ENCODE peak calls at places on chromosomes 11 and 22, in four cellular contexts. U is SK-N-SH, T is GM12878, E is HepG2. N is an unnamed sample.

GRCh38 chr22:31230871-31231621 is 18.9 kb downstream of the LIMK2 start:
- DNase-seq in T (no peak), U (peak), E (peak), N (no peak)

GRCh38 chr11:69427337-69427736 is 54.1 kb upstream of the LINC01488 start:
- DNase-seq in E (peak), U (no peak), T (no peak), N (no peak)

GRCh38 chr11:13970986-13971385 is 8.5 kb downstream of the SPON1 start:
- DNase-seq in T (no peak), E (peak), U (peak), N (peak)

GRCh38 chr11:130778026-130778425 is 138.3 kb downstream of the SNX19 start:
- DNase-seq in T (no peak), U (no peak), E (no peak), N (no peak)

GRCh38 chr11:121091492-121092179 is 9.4 kb upstream of the TECTA start:
- DNase-seq in T (no peak), U (no peak), E (peak), N (no peak)

GRCh38 chr11:61725632-61726280 is 26.7 kb upstream of the MYRF start:
- DNase-seq in E (no peak), U (no peak), T (no peak), N (no peak)

GRCh38 chr22:26461188-26461810 is 22.3 kb downstream of the HPS4 start:
- DNase-seq in U (peak), T (no peak), E (peak), N (peak)

GRCh38 chr11:23932485-23932898 is 564.4 kb upstream of the LUZP2 start:
- DNase-seq in U (no peak), E (no peak), T (no peak), N (no peak)

GRCh38 chr11:26087095-26087935 is 244.6 kb upstream of the ANO3 start:
- DNase-seq in E (no peak), U (no peak), T (peak), N (no peak)

GRCh38 chr11:128324531-128325141 is 262.7 kb downstream of the ETS1 start:
- DNase-seq in U (no peak), E (no peak), T (no peak), N (no peak)

GRCh38 chr11:78277314-78277994 is 88.7 kb downstream of the USP35 start:
- DNase-seq in E (peak), T (no peak), U (no peak), N (no peak)

GRCh38 chr11:90913131-90913668 is 690.4 kb upstream of the CHORDC1 start:
- DNase-seq in U (no peak), E (no peak), T (no peak), N (no peak)

GRCh38 chr11:76626266-76626665 is 44.3 kb downstream of the LRRC32 start:
- DNase-seq in T (no peak), U (no peak), E (no peak), N (no peak)

GRCh38 chr11:65903068-65903481 is 2.9 kb upstream of the FOSL1 start:
- DNase-seq in U (no peak), T (no peak), E (peak), N (no peak)

GRCh38 chr22:43260818-43261217 is 73.9 kb upstream of the TTLL12 start:
- DNase-seq in E (no peak), U (no peak), T (no peak), N (no peak)

GRCh38 chr11:113048820-113049555 is 87.8 kb downstream of the NCAM1 start:
- DNase-seq in U (no peak), T (no peak), E (no peak), N (no peak)

GRCh38 chr22:33842421-33843094 is 77.7 kb downstream of the LARGE1 start:
- DNase-seq in E (no peak), T (no peak), U (no peak), N (no peak)

GRCh38 chr11:2562181-2562581 is 117.4 kb downstream of the KCNQ1 start:
- DNase-seq in E (peak), T (no peak), U (no peak), N (no peak)

GRCh38 chr22:38882480-38882879 is 10.5 kb upstream of the CBX6 start:
- DNase-seq in T (no peak), E (no peak), U (no peak), N (no peak)

GRCh38 chr11:40054631-40055030 is 1404.8 kb downstream of the LRRC4C start:
- DNase-seq in E (no peak), T (no peak), U (no peak), N (no peak)

GRCh38 chr22:50305658-50306566 is 1.5 kb downstream of the PLXNB2 start:
- DNase-seq in E (no peak), T (peak), U (peak), N (no peak)

GRCh38 chr11:67406969-67407699 is 3.3 kb downstream of the TBC1D10C start:
- DNase-seq in T (no peak), U (peak), E (no peak), N (no peak)

GRCh38 chr11:61362542-61362875 is 335 bp downstream of the TMEM138 start:
- DNase-seq in E (peak), U (peak), T (no peak), N (no peak)

GRCh38 chr11:108620958-108621772 is 27.6 kb upstream of the EXPH5 start:
- DNase-seq in E (no peak), U (no peak), T (peak), N (no peak)
- TF ChIP-seq TCF12 in E (no peak), U (no peak), T (no peak), N (no peak)

GRCh38 chr22:27706489-27706888 is 95.1 kb downstream of the MN1 start:
- DNase-seq in U (no peak), T (no peak), E (no peak), N (no peak)
- TF ChIP-seq TCF12 in U (no peak), T (no peak), E (no peak), N (no peak)

DNA sequence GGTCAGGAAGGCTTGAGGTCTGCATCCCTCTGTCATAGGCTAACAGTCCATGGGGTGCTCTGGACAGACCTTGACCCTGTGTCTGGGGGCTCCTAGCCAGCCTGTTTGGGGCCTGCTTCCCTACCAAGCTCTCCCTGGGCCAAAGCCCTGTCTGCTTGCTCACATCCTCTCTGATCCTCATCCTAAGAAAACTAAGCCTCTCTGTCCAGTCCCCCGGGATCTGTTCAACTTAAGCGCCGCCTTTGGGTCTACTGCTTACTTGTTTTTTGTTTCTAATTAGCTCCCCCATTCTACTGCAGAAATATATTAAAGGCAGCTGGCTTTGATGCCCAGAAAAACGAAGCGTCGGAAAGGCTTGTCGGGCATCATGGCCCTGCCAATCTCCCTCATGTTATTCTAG is 3.5 kb downstream of the DSCAML1 start:
- DNase-seq in T (no peak), U (no peak), E (no peak), N (no peak)
- TF ChIP-seq TCF12 in T (no peak), U (no peak), E (no peak), N (no peak)

DNA sequence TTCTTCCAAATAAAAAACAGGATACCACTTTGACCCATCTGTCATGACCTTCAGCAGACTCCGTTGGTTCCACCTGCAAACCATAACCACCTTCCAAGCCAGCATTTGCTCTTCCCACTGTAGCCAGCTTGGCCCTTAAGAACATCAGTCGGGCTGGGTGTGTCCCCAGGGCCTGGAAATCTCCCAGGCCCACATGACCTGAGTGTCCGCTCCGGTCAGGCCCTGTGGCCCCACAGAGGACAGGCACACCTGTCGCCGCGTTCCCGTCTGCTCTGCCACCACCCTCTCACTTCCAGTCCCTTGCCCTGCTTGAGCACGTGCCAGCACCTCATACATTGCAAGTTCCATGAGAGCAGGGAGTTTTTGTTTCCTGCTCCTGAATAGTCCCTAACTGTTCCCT is 65.7 kb upstream of the PITPNB start:
- DNase-seq in T (no peak), U (no peak), E (no peak), N (no peak)
- TF ChIP-seq TCF12 in T (no peak), U (no peak), E (no peak), N (no peak)

GRCh38 chr22:17570851-17571631 is 7.7 kb downstream of the SLC25A18 start:
- DNase-seq in E (no peak), T (no peak), U (no peak), N (no peak)
- TF ChIP-seq TCF12 in E (no peak), T (no peak), U (no peak), N (no peak)

N was measured in H1.